ENCODE peak calls at places on chromosomes 1 and 21, in nine cellular contexts. X is stomach, C is cardiac fibroblast, I is right atrium auricular region, D is GM23338, B is BJ, G is GM06990, K is heart right ventricle, T is thoracic aorta. V is an unnamed sample.

GRCh38 chr21:23743821-23744220 is 1863.5 kb downstream of the MRPL39 start:
- DNase-seq in X (no peak), C (no peak), I (no peak), D (no peak), B (no peak), G (no peak), K (no peak), T (no peak), V (no peak)

GRCh38 chr1:58585591-58586151 is 8.6 kb upstream of the TACSTD2 start:
- DNase-seq in X (no peak), C (peak; percentile 58), I (no peak), D (no peak), B (no peak), G (no peak), K (no peak), T (no peak), V (no peak)

GRCh38 chr1:150066328-150066727 is 1.2 kb upstream of the VPS45 start:
- DNase-seq in X (no peak), C (no peak), I (no peak), D (no peak), B (no peak), G (no peak), K (no peak), T (no peak), V (no peak)

GRCh38 chr1:24558902-24559791 is 3.3 kb downstream of the NCMAP start:
- DNase-seq in X (peak; percentile 75), C (peak; percentile 75), I (no peak), D (peak; percentile 71), B (peak; percentile 24), G (no peak), K (peak; percentile 55), T (no peak), V (no peak)

GRCh38 chr1:177741476-177741875 is 228.4 kb downstream of the SEC16B start:
- DNase-seq in X (no peak), C (no peak), I (no peak), D (no peak), B (no peak), G (no peak), K (no peak), T (no peak), V (no peak)

GRCh38 chr1:52915211-52915854 is 6.2 kb downstream of the ECHDC2 start:
- DNase-seq in X (no peak), C (no peak), I (peak; percentile 28), D (no peak), B (no peak), G (no peak), K (no peak), T (no peak), V (no peak)

GRCh38 chr1:7420706-7421105 is 350.4 kb upstream of the VAMP3 start:
- DNase-seq in X (peak; percentile 9), C (no peak), I (no peak), D (no peak), B (no peak), G (no peak), K (no peak), T (no peak), V (no peak)

GRCh38 chr1:209513226-209513625 is 70.3 kb upstream of the CAMK1G start:
- DNase-seq in X (no peak), C (peak; percentile 64), I (no peak), D (peak; percentile 84), B (no peak), G (no peak), K (no peak), T (no peak), V (no peak)

GRCh38 chr1:59678065-59678808 is 136.5 kb upstream of the HOOK1 start:
- DNase-seq in X (no peak), C (no peak), I (no peak), D (peak; percentile 67), B (no peak), G (no peak), K (no peak), T (no peak), V (no peak)

GRCh38 chr1:150798509-150798908 is 9.6 kb downstream of the CTSK start:
- DNase-seq in X (no peak), C (no peak), I (no peak), D (peak; percentile 29), B (no peak), G (no peak), K (no peak), T (no peak), V (no peak)

GRCh38 chr1:11364170-11364569 is 91.2 kb downstream of the UBIAD1 start:
- DNase-seq in X (peak; percentile 29), C (no peak), I (no peak), D (peak; percentile 57), B (no peak), G (no peak), K (no peak), T (no peak), V (no peak)

GRCh38 chr1:218741852-218742251 is 396.7 kb downstream of the TGFB2 start:
- DNase-seq in X (no peak), C (no peak), I (no peak), D (no peak), B (no peak), G (no peak), K (no peak), T (no peak), V (no peak)

GRCh38 chr1:178037510-178038253 is 56.2 kb upstream of the RASAL2 start:
- DNase-seq in X (peak; percentile 90), C (peak; percentile 77), I (peak; percentile 75), D (peak; percentile 94), B (no peak), G (peak; percentile 9), K (peak; percentile 95), T (peak; percentile 37), V (no peak)

GRCh38 chr1:214573386-214574358 is 22.3 kb upstream of the PTPN14 start:
- DNase-seq in X (no peak), C (peak; percentile 50), I (no peak), D (no peak), B (no peak), G (no peak), K (no peak), T (no peak), V (no peak)

GRCh38 chr1:44655609-44656008 is 18.7 kb downstream of the TMEM53 start:
- DNase-seq in X (no peak), C (peak; percentile 20), I (no peak), D (peak; percentile 76), B (no peak), G (no peak), K (no peak), T (no peak), V (no peak)
- TF ChIP-seq CTCF in X (peak; percentile 17), C (peak; percentile 91), I (peak; percentile 71), D (peak; percentile 86), B (peak; percentile 90), G (peak; percentile 73), K (peak; percentile 52), T (peak; percentile 43), V (peak; percentile 83)

DNA sequence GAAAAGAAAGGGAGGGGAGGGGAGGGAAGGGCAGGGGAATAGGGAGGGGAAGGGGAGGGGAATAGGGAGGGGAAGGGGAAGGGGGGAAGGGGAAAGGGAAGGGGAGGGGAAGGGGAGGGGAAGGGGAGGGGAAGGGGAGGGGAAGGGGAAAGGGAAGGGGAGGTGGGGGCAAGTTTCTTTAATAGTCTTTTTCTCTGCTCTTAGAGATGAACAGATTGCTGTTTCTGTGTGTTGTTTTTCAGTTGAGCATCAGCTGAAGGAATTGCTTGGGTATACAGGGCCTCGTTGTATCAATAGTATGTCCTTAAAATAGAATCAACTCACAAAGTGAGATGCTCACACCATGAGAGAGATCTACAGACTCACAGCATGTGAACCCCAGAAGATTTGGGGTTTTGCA is 44.8 kb upstream of the SOD1 start:
- DNase-seq in X (no peak), C (no peak), I (no peak), D (no peak), B (no peak), G (no peak), K (no peak), T (no peak), V (no peak)
- H3K4me3 ChIP-seq in X (no peak overlapping the region), C (no peak overlapping the region), I (no peak overlapping the region), D (no peak overlapping the region), B (no peak overlapping the region), G (no peak overlapping the region), K (no peak overlapping the region), T (no peak overlapping the region), V (no peak overlapping the region)

GRCh38 chr1:240091201-240091600 is 482 bp upstream of the FMN2 start:
- DNase-seq in X (no peak), C (no peak), I (no peak), D (no peak), B (no peak), G (no peak), K (no peak), T (no peak), V (no peak)

GRCh38 chr1:240093120-240093961 is 1.7 kb downstream of the FMN2 start:
- DNase-seq in X (no peak), C (no peak), I (no peak), D (peak; percentile 68), B (no peak), G (no peak), K (no peak), T (no peak), V (no peak)

GRCh38 chr1:240094043-240094722 is 2.5 kb downstream of the FMN2 start:
- DNase-seq in X (no peak), C (no peak), I (no peak), D (no peak), B (no peak), G (no peak), K (no peak), T (no peak), V (no peak)

GRCh38 chr1:240091614-240092300 is at the start of gene FMN2:
- DNase-seq in X (no peak), C (no peak), I (no peak), D (peak; percentile 78), B (no peak), G (no peak), K (no peak), T (no peak), V (no peak)

GRCh38 chr1:240092301-240093119 is 827 bp downstream of the FMN2 start:
- DNase-seq in X (no peak), C (peak; percentile 53), I (no peak), D (peak; percentile 57), B (no peak), G (no peak), K (no peak), T (no peak), V (no peak)
- TF ChIP-seq CTCF in X (no peak), C (no peak), I (no peak), D (peak; percentile 59), B (peak; percentile 36), G (no peak), K (no peak), T (no peak), V (peak; percentile 47)

DNA sequence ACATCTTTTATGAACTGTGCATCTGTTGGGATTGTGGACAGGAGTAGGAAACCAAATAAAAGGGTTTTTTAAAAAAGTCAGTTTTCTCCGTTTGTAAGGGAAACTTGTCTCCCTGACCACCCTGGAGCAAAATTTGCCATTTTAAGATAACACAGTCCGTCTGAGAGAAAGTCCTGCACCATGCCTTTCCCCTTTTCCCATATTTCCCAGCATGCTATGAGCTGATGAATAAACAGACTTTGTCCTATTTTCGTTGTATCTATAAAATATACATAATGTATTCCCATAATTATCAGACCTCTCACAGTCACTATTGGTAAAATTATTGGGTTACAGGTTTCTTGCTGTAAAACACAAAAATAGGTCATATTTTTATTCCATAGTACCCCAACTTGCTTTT is 1.7 kb upstream of the AKT3 start:
- DNase-seq in X (no peak), C (no peak), I (no peak), D (no peak), B (no peak), G (no peak), K (no peak), T (no peak), V (no peak)
- H3K4me3 ChIP-seq in X (no peak overlapping the region), C (no peak overlapping the region), I (no peak overlapping the region), D (peak overlapping the region; percentile 60), B (no peak overlapping the region), G (peak overlapping the region; percentile 75), K (no peak overlapping the region), T (peak overlapping the region; percentile 94), V (no peak overlapping the region)

V was measured in AG04449.